ENCODE peak calls at places on chromosomes 16 and 17, in eight cellular contexts. One of them, this sample, is unnamed.
A peak's percentile ranks its signal among the peaks of the same experiment; 100 is the strongest.

GRCh38 chr17:61219460-61219859 is 180.2 kb upstream of the TBX2 start:
- DNase-seq in suprapubic skin: no peak
- DNase-seq in stomach: no peak
- DNase-seq in mammary epithelial cell: no peak
- DNase-seq in heart right ventricle: peak; percentile 16
- DNase-seq in PC-9: no peak
- DNase-seq in Peyer's patch: no peak
- DNase-seq in ascending aorta: no peak
- DNase-seq in this sample: no peak

GRCh38 chr17:3710951-3711383 is 12.7 kb upstream of the HASPIN start:
- DNase-seq in mammary epithelial cell: peak; percentile 52
- DNase-seq in Peyer's patch: peak; percentile 73
- DNase-seq in heart right ventricle: no peak
- DNase-seq in PC-9: peak; percentile 81
- DNase-seq in ascending aorta: no peak
- DNase-seq in suprapubic skin: no peak
- DNase-seq in stomach: no peak
- DNase-seq in this sample: peak; percentile 36

GRCh38 chr17:19791918-19792317 is 43.8 kb upstream of the ALDH3A1 start:
- DNase-seq in stomach: no peak
- DNase-seq in heart right ventricle: no peak
- DNase-seq in suprapubic skin: no peak
- DNase-seq in ascending aorta: no peak
- DNase-seq in mammary epithelial cell: no peak
- DNase-seq in Peyer's patch: no peak
- DNase-seq in PC-9: no peak
- DNase-seq in this sample: no peak

GRCh38 chr17:68511254-68511670 is 968 bp upstream of the PRKAR1A start:
- DNase-seq in mammary epithelial cell: no peak
- DNase-seq in ascending aorta: peak; percentile 80
- DNase-seq in heart right ventricle: no peak
- DNase-seq in suprapubic skin: no peak
- DNase-seq in Peyer's patch: no peak
- DNase-seq in PC-9: no peak
- DNase-seq in stomach: no peak
- DNase-seq in this sample: no peak

GRCh38 chr16:13231365-13231764 is 330.0 kb downstream of the SHISA9 start:
- DNase-seq in stomach: no peak
- DNase-seq in Peyer's patch: no peak
- DNase-seq in suprapubic skin: no peak
- DNase-seq in ascending aorta: no peak
- DNase-seq in PC-9: no peak
- DNase-seq in heart right ventricle: no peak
- DNase-seq in mammary epithelial cell: no peak
- DNase-seq in this sample: no peak

GRCh38 chr17:38672788-38673713 is 1.7 kb downstream of the EPOP start:
- DNase-seq in stomach: no peak
- DNase-seq in Peyer's patch: no peak
- DNase-seq in PC-9: no peak
- DNase-seq in suprapubic skin: no peak
- DNase-seq in mammary epithelial cell: no peak
- DNase-seq in heart right ventricle: no peak
- DNase-seq in ascending aorta: no peak
- DNase-seq in this sample: no peak

GRCh38 chr16:11308493-11309283 is 27.6 kb upstream of the PRM1 start:
- DNase-seq in stomach: no peak
- DNase-seq in suprapubic skin: no peak
- DNase-seq in heart right ventricle: no peak
- DNase-seq in ascending aorta: no peak
- DNase-seq in PC-9: no peak
- DNase-seq in mammary epithelial cell: no peak
- DNase-seq in Peyer's patch: peak; percentile 89
- DNase-seq in this sample: no peak

GRCh38 chr17:44191941-44192496 is 5.2 kb downstream of the TMUB2 start:
- DNase-seq in mammary epithelial cell: no peak
- DNase-seq in ascending aorta: no peak
- DNase-seq in PC-9: no peak
- DNase-seq in Peyer's patch: no peak
- DNase-seq in heart right ventricle: no peak
- DNase-seq in stomach: no peak
- DNase-seq in suprapubic skin: no peak
- DNase-seq in this sample: no peak

GRCh38 chr16:48499822-48500440 is 110.0 kb downstream of the N4BP1 start:
- DNase-seq in mammary epithelial cell: peak; percentile 33
- DNase-seq in PC-9: peak; percentile 46
- DNase-seq in stomach: no peak
- DNase-seq in Peyer's patch: no peak
- DNase-seq in ascending aorta: peak; percentile 80
- DNase-seq in heart right ventricle: no peak
- DNase-seq in suprapubic skin: no peak
- DNase-seq in this sample: peak; percentile 37

GRCh38 chr17:42953669-42954068 is 10.6 kb downstream of the AARSD1 start:
- DNase-seq in PC-9: no peak
- DNase-seq in suprapubic skin: no peak
- DNase-seq in ascending aorta: no peak
- DNase-seq in stomach: peak; percentile 84
- DNase-seq in Peyer's patch: no peak
- DNase-seq in heart right ventricle: no peak
- DNase-seq in mammary epithelial cell: no peak
- DNase-seq in this sample: no peak

GRCh38 chr16:12906765-12907516 is 5.5 kb downstream of the SHISA9 start:
- DNase-seq in suprapubic skin: no peak
- DNase-seq in heart right ventricle: no peak
- DNase-seq in PC-9: no peak
- DNase-seq in stomach: no peak
- DNase-seq in mammary epithelial cell: no peak
- DNase-seq in ascending aorta: no peak
- DNase-seq in Peyer's patch: no peak
- DNase-seq in this sample: no peak

GRCh38 chr16:66553223-66553622 is 847 bp downstream of the CKLF start:
- DNase-seq in heart right ventricle: no peak
- DNase-seq in Peyer's patch: no peak
- DNase-seq in mammary epithelial cell: no peak
- DNase-seq in stomach: peak; percentile 29
- DNase-seq in ascending aorta: no peak
- DNase-seq in PC-9: no peak
- DNase-seq in suprapubic skin: no peak
- DNase-seq in this sample: no peak

GRCh38 chr17:17761894-17762781 is 74.6 kb downstream of the SREBF1 start:
- DNase-seq in heart right ventricle: no peak
- DNase-seq in ascending aorta: no peak
- DNase-seq in suprapubic skin: no peak
- DNase-seq in mammary epithelial cell: no peak
- DNase-seq in Peyer's patch: no peak
- DNase-seq in stomach: no peak
- DNase-seq in PC-9: peak; percentile 28
- DNase-seq in this sample: no peak

GRCh38 chr17:17758443-17758842 is 77.2 kb downstream of the RAI1 start:
- DNase-seq in suprapubic skin: no peak
- DNase-seq in ascending aorta: no peak
- DNase-seq in heart right ventricle: no peak
- DNase-seq in PC-9: no peak
- DNase-seq in stomach: no peak
- DNase-seq in Peyer's patch: no peak
- DNase-seq in mammary epithelial cell: no peak
- DNase-seq in this sample: no peak

GRCh38 chr17:17763136-17763535 is 73.7 kb downstream of the SREBF1 start:
- DNase-seq in ascending aorta: no peak
- DNase-seq in mammary epithelial cell: no peak
- DNase-seq in suprapubic skin: no peak
- DNase-seq in PC-9: no peak
- DNase-seq in stomach: no peak
- DNase-seq in heart right ventricle: no peak
- DNase-seq in Peyer's patch: no peak
- DNase-seq in this sample: no peak

GRCh38 chr17:17759164-17759563 is 77.6 kb downstream of the SREBF1 start:
- DNase-seq in suprapubic skin: no peak
- DNase-seq in Peyer's patch: no peak
- DNase-seq in stomach: no peak
- DNase-seq in ascending aorta: no peak
- DNase-seq in mammary epithelial cell: no peak
- DNase-seq in PC-9: peak; percentile 11
- DNase-seq in heart right ventricle: no peak
- DNase-seq in this sample: no peak

DNA sequence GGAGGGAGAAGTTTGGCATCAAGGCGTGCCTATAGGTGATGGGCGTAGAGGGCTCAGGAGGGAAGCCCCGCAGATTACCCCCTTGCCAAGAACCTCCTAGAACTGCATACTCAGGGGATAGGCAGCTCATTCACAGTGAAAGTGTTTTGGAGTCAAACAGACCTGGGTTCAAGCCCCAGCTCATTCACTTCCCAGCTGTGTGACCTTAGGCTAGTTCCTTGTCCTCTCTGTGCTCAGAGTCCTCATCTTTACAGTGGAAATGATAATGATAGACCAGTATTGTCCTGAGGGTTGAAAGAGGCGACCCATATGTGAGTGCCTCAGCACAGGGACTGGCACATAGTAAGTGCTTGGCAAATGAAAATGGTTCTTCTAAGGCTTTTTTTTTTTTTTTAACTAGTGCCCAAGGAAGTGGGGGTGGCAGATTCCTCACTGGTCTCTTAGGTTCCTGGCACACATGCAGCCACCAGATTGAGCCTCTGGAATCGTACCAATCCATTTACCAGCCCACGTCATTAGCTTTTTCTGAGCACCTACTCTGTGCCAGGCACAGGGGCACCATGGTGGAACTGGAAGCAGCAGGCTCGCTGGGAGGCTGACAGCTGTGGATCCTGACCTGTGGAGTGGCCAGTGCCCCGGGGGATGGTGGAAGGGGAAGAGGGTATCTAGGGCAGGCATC is 75.8 kb downstream of the SREBF1 start:
- DNase-seq in heart right ventricle: no peak
- DNase-seq in Peyer's patch: no peak
- DNase-seq in suprapubic skin: no peak
- DNase-seq in ascending aorta: no peak
- DNase-seq in PC-9: peak; percentile 15
- DNase-seq in stomach: no peak
- DNase-seq in mammary epithelial cell: no peak
- DNase-seq in this sample: no peak
- H3K27ac ChIP-seq in heart right ventricle: no peak overlapping the region
- H3K27ac ChIP-seq in Peyer's patch: no peak overlapping the region
- H3K27ac ChIP-seq in suprapubic skin: no peak overlapping the region
- H3K27ac ChIP-seq in ascending aorta: no peak overlapping the region
- H3K27ac ChIP-seq in PC-9: no peak overlapping the region
- H3K27ac ChIP-seq in stomach: no peak overlapping the region
- H3K27ac ChIP-seq in mammary epithelial cell: no peak overlapping the region
- H3K27ac ChIP-seq in this sample: no peak overlapping the region

GRCh38 chr17:32222621-32223020 is 43.0 kb upstream of the RHBDL3 start:
- DNase-seq in suprapubic skin: no peak
- DNase-seq in PC-9: no peak
- DNase-seq in ascending aorta: no peak
- DNase-seq in mammary epithelial cell: peak; percentile 65
- DNase-seq in heart right ventricle: no peak
- DNase-seq in stomach: no peak
- DNase-seq in Peyer's patch: no peak
- DNase-seq in this sample: peak; percentile 51
- TF ChIP-seq CTCF in suprapubic skin: no peak
- TF ChIP-seq CTCF in PC-9: no peak
- TF ChIP-seq CTCF in ascending aorta: no peak
- TF ChIP-seq CTCF in mammary epithelial cell: no peak
- TF ChIP-seq CTCF in heart right ventricle: no peak
- TF ChIP-seq CTCF in stomach: no peak
- TF ChIP-seq CTCF in Peyer's patch: no peak
- TF ChIP-seq CTCF in this sample: peak; percentile 25

GRCh38 chr17:17054636-17055035 is 12.4 kb downstream of the MPRIP start:
- DNase-seq in heart right ventricle: no peak
- DNase-seq in PC-9: no peak
- DNase-seq in ascending aorta: peak; percentile 8
- DNase-seq in mammary epithelial cell: no peak
- DNase-seq in suprapubic skin: no peak
- DNase-seq in Peyer's patch: no peak
- DNase-seq in stomach: peak; percentile 4
- DNase-seq in this sample: no peak
- H3K4me1 ChIP-seq in heart right ventricle: peaks cover 78% of the 10 kb centered on the region
- H3K4me1 ChIP-seq in PC-9: peaks cover 66% of the 10 kb centered on the region
- H3K4me1 ChIP-seq in ascending aorta: peaks cover 16% of the 10 kb centered on the region
- H3K4me1 ChIP-seq in mammary epithelial cell: peaks cover 38% of the 10 kb centered on the region
- H3K4me1 ChIP-seq in suprapubic skin: peaks cover 77% of the 10 kb centered on the region
- H3K4me1 ChIP-seq in Peyer's patch: peaks cover 7% of the 10 kb centered on the region
- H3K4me1 ChIP-seq in stomach: peaks cover 93% of the 10 kb centered on the region
- H3K4me1 ChIP-seq in this sample: peaks cover 14% of the 10 kb centered on the region

GRCh38 chr16:68235105-68235881 is 634 bp downstream of the ESRP2 start:
- DNase-seq in mammary epithelial cell: peak; percentile 75
- DNase-seq in PC-9: peak; percentile 61
- DNase-seq in Peyer's patch: no peak
- DNase-seq in ascending aorta: peak; percentile 66
- DNase-seq in stomach: peak; percentile 69
- DNase-seq in heart right ventricle: no peak
- DNase-seq in suprapubic skin: peak; percentile 82
- DNase-seq in this sample: peak; percentile 68

GRCh38 chr16:68233085-68233834 is 2.7 kb downstream of the ESRP2 start:
- DNase-seq in suprapubic skin: peak; percentile 12
- DNase-seq in stomach: no peak
- DNase-seq in Peyer's patch: no peak
- DNase-seq in heart right ventricle: no peak
- DNase-seq in PC-9: no peak
- DNase-seq in mammary epithelial cell: no peak
- DNase-seq in ascending aorta: no peak
- DNase-seq in this sample: no peak

GRCh38 chr16:68234188-68235104 is 1.5 kb downstream of the ESRP2 start:
- DNase-seq in heart right ventricle: no peak
- DNase-seq in suprapubic skin: peak; percentile 83
- DNase-seq in stomach: peak; percentile 99
- DNase-seq in Peyer's patch: no peak
- DNase-seq in ascending aorta: peak; percentile 66
- DNase-seq in mammary epithelial cell: peak; percentile 76
- DNase-seq in PC-9: peak; percentile 96
- DNase-seq in this sample: peak; percentile 74

GRCh38 chr16:68232335-68232734 is 3.6 kb downstream of the ESRP2 start:
- DNase-seq in Peyer's patch: no peak
- DNase-seq in suprapubic skin: no peak
- DNase-seq in heart right ventricle: no peak
- DNase-seq in PC-9: no peak
- DNase-seq in mammary epithelial cell: no peak
- DNase-seq in stomach: no peak
- DNase-seq in ascending aorta: peak; percentile 61
- DNase-seq in this sample: no peak

DNA sequence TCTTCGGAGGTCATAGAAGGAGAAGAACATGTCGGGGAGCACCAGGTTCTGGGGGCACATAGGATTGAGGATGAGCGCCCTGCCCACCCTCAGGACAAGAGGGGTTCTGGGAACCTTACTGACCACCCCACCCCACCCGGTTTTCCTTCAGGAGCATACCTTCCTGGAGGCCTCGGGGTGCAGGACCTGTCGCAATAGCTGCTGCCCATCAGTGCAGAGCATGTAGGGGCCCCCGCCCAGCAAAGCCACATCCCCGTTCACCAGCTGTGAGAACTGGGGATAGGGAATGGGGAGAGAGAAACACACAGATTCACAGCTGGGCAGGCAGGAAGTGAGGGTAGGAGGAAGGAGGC is 2.1 kb downstream of the ESRP2 start:
- DNase-seq in PC-9: no peak
- DNase-seq in suprapubic skin: no peak
- DNase-seq in Peyer's patch: no peak
- DNase-seq in mammary epithelial cell: no peak
- DNase-seq in ascending aorta: peak; percentile 62
- DNase-seq in heart right ventricle: no peak
- DNase-seq in stomach: no peak
- DNase-seq in this sample: no peak
- H3K27ac ChIP-seq in PC-9: no peak overlapping the region
- H3K27ac ChIP-seq in suprapubic skin: peak overlapping the region; percentile 96
- H3K27ac ChIP-seq in Peyer's patch: no peak overlapping the region
- H3K27ac ChIP-seq in mammary epithelial cell: no peak overlapping the region
- H3K27ac ChIP-seq in ascending aorta: peak overlapping the region; percentile 34
- H3K27ac ChIP-seq in heart right ventricle: no peak overlapping the region
- H3K27ac ChIP-seq in stomach: peak overlapping the region; percentile 97
- H3K27ac ChIP-seq in this sample: no peak overlapping the region

GRCh38 chr17:64497565-64498035 is 746 bp upstream of the POLG2 start:
- DNase-seq in mammary epithelial cell: no peak
- DNase-seq in PC-9: no peak
- DNase-seq in heart right ventricle: no peak
- DNase-seq in stomach: no peak
- DNase-seq in suprapubic skin: no peak
- DNase-seq in Peyer's patch: no peak
- DNase-seq in ascending aorta: no peak
- DNase-seq in this sample: no peak
- TF ChIP-seq CTCF in mammary epithelial cell: no peak
- TF ChIP-seq CTCF in PC-9: no peak
- TF ChIP-seq CTCF in heart right ventricle: no peak
- TF ChIP-seq CTCF in stomach: no peak
- TF ChIP-seq CTCF in suprapubic skin: no peak
- TF ChIP-seq CTCF in Peyer's patch: no peak
- TF ChIP-seq CTCF in ascending aorta: no peak
- TF ChIP-seq CTCF in this sample: no peak

This sample was measured in foreskin keratinocyte.